ENCODE peak calls at places on chromosomes 1 and 21, in five cellular contexts. R is BJ, T is ACHN, U is activated T-helper 1 cell treated with Interleukin-2 at 50 U/mL for 16 hours, D is heart left ventricle. Z is an unnamed sample.

GRCh38 chr1:54227091-54227602 is 27.2 kb downstream of the MRPL37 start:
- DNase-seq in U (no peak), T (peak), R (no peak), D (no peak), Z (peak)

GRCh38 chr1:220828211-220828553 is 41.5 kb downstream of the MTARC1 start:
- DNase-seq in D (no peak), R (no peak), U (no peak), T (no peak), Z (no peak)

GRCh38 chr1:8137406-8138244 is 111.5 kb upstream of the ERRFI1 start:
- DNase-seq in T (peak), R (peak), U (no peak), D (peak), Z (no peak)

GRCh38 chr1:174875306-174875705 is 124.4 kb upstream of the CACYBP start:
- DNase-seq in U (peak), R (no peak), T (no peak), D (no peak), Z (no peak)

GRCh38 chr1:200890818-200891773 is 3.6 kb upstream of the INAVA start:
- DNase-seq in D (no peak), R (no peak), U (no peak), T (peak), Z (peak)

GRCh38 chr1:207282496-207283380 is 38.7 kb upstream of the CD55 start:
- DNase-seq in R (no peak), D (no peak), T (no peak), U (no peak), Z (no peak)

GRCh38 chr1:74502432-74502831 is 10.0 kb downstream of the LRRC53 start:
- DNase-seq in D (no peak), U (no peak), R (no peak), T (peak), Z (peak)

GRCh38 chr1:156586323-156586722 is 5.3 kb upstream of the NAXE start:
- DNase-seq in D (no peak), T (no peak), U (no peak), R (no peak), Z (no peak)

GRCh38 chr1:21321963-21322680 is 31.9 kb upstream of the ECE1 start:
- DNase-seq in R (no peak), D (no peak), U (no peak), T (no peak), Z (no peak)

GRCh38 chr1:110211503-110212164 is 1.5 kb downstream of the KCNC4 start:
- DNase-seq in R (no peak), U (peak), D (no peak), T (no peak), Z (no peak)

GRCh38 chr1:213260322-213261075 is 209.5 kb downstream of the RPS6KC1 start:
- DNase-seq in U (no peak), R (no peak), D (no peak), T (no peak), Z (no peak)

GRCh38 chr1:58862728-58863385 is 79.0 kb upstream of the JUN start:
- DNase-seq in R (no peak), T (no peak), U (no peak), D (no peak), Z (no peak)

GRCh38 chr1:85320371-85321131 is 44.1 kb upstream of the BCL10 start:
- DNase-seq in D (no peak), U (no peak), T (peak), R (no peak), Z (no peak)

GRCh38 chr1:44505210-44505993 is 100.3 kb downstream of the RNF220 start:
- DNase-seq in T (no peak), R (no peak), D (peak), U (no peak), Z (no peak)

GRCh38 chr1:232422098-232422497 is 207.8 kb downstream of the SIPA1L2 start:
- DNase-seq in R (no peak), U (no peak), T (no peak), D (no peak), Z (no peak)

GRCh38 chr1:230753586-230754251 is 6.5 kb downstream of the CAPN9 start:
- DNase-seq in R (no peak), D (peak), T (peak), U (no peak), Z (peak)

GRCh38 chr21:33840771-33841170 is 74.8 kb downstream of the ATP5PO start:
- DNase-seq in T (no peak), D (no peak), R (no peak), U (no peak), Z (no peak)

GRCh38 chr1:210328746-210329488 is at the start of gene HHAT:
- DNase-seq in D (peak), T (peak), U (peak), R (peak), Z (peak)

GRCh38 chr1:97989094-97989680 is 68.4 kb upstream of the DPYD start:
- DNase-seq in T (no peak), D (no peak), R (no peak), U (no peak), Z (no peak)

GRCh38 chr1:26696191-26696644 is 403 bp downstream of the ARID1A start:
- DNase-seq in U (peak), T (no peak), D (no peak), R (no peak), Z (no peak)

GRCh38 chr1:236890152-236891056 is 95.3 kb downstream of the MTR start:
- DNase-seq in D (peak), U (no peak), T (no peak), R (no peak), Z (no peak)

GRCh38 chr1:58597076-58597475 is 20.0 kb upstream of the TACSTD2 start:
- DNase-seq in R (no peak), T (no peak), D (no peak), U (no peak), Z (no peak)

GRCh38 chr1:54014009-54014629 is 3.9 kb downstream of the LDLRAD1 start:
- DNase-seq in R (no peak), U (no peak), T (no peak), D (no peak), Z (no peak)

GRCh38 chr21:43006874-43007208 is 32.5 kb downstream of the PKNOX1 start:
- DNase-seq in U (no peak), D (no peak), T (no peak), R (no peak), Z (no peak)

GRCh38 chr1:70941563-70941962 is 106.1 kb downstream of the PTGER3 start:
- DNase-seq in R (no peak), D (no peak), U (no peak), T (no peak), Z (no peak)

GRCh38 chr1:30138891-30139290 is 584.5 kb downstream of the MATN1 start:
- DNase-seq in T (no peak), U (no peak), D (no peak), R (no peak), Z (no peak)

GRCh38 chr1:96522927-96523326 is 198.7 kb upstream of the PTBP2 start:
- DNase-seq in D (no peak), U (no peak), R (no peak), T (peak), Z (no peak)

GRCh38 chr21:29904359-29905282 is 35.2 kb downstream of the GRIK1 start:
- DNase-seq in D (no peak), R (no peak), T (no peak), U (no peak), Z (no peak)

GRCh38 chr1:172821609-172822274 is 162.8 kb downstream of the FASLG start:
- DNase-seq in R (no peak), D (no peak), T (no peak), U (no peak), Z (no peak)

GRCh38 chr1:63593887-63594617 is 841 bp downstream of the PGM1 start:
- DNase-seq in D (peak), R (no peak), U (peak), T (peak), Z (peak)

GRCh38 chr1:179447489-179447888 is 81.7 kb downstream of the AXDND1 start:
- DNase-seq in T (peak), U (no peak), D (no peak), R (no peak), Z (peak)

GRCh38 chr1:201013991-201014815 is 9.3 kb downstream of the KIF21B start:
- DNase-seq in D (no peak), U (no peak), T (no peak), R (no peak), Z (no peak)

GRCh38 chr21:46180778-46181391 is 3.4 kb downstream of the SPATC1L start:
- DNase-seq in T (no peak), R (no peak), U (no peak), D (no peak), Z (no peak)

GRCh38 chr1:5493708-5494390 is 498.4 kb downstream of the NPHP4 start:
- DNase-seq in D (no peak), U (no peak), T (no peak), R (no peak), Z (no peak)

GRCh38 chr1:20376880-20377494 is 86.3 kb downstream of the VWA5B1 start:
- DNase-seq in T (peak), U (peak), D (peak), R (no peak), Z (peak)

GRCh38 chr1:46520063-46520911 is 30.7 kb downstream of the DMBX1 start:
- DNase-seq in D (no peak), R (peak), T (peak), U (no peak), Z (no peak)

GRCh38 chr1:41924911-41925310 is 6.2 kb upstream of the HIVEP3 start:
- DNase-seq in R (peak), U (no peak), T (no peak), D (no peak), Z (no peak)

GRCh38 chr1:47533176-47534039 is 95.6 kb downstream of the FOXD2 start:
- DNase-seq in R (peak), D (peak), U (no peak), T (peak), Z (no peak)

Z was measured in NCI-H460.